ENCODE peak calls at places on chromosome 5, in six cellular contexts. W is ovary, Q is heart left ventricle, F is GM12892, L is H54, C is A549. K is an unnamed sample.

GRCh38 chr5:115179959-115180709 is 10.4 kb upstream of the TRIM36 start:
- DNase-seq in C (peak), L (no peak), Q (no peak), F (no peak), W (peak), K (no peak)

GRCh38 chr5:150000261-150000989 is at the start of the genes HMGXB3 and TIGD6:
- DNase-seq in Q (peak), F (peak), C (peak), L (peak), W (peak), K (peak)

GRCh38 chr5:132019857-132020555 is 8.5 kb upstream of the ACSL6 start:
- DNase-seq in L (no peak), F (peak), C (no peak), Q (no peak), W (no peak), K (no peak)

GRCh38 chr5:176658817-176659216 is 11.5 kb downstream of the TSPAN17 start:
- DNase-seq in Q (no peak), W (no peak), C (no peak), L (no peak), F (no peak), K (peak)

GRCh38 chr5:66595877-66596790 is at the start of gene MAST4:
- DNase-seq in C (peak), Q (peak), W (peak), L (no peak), F (peak), K (peak)

GRCh38 chr5:139862313-139862712 is 66.7 kb downstream of the PSD2 start:
- DNase-seq in Q (no peak), F (no peak), C (no peak), L (no peak), W (no peak), K (no peak)

GRCh38 chr5:158816306-158816705 is 283.4 kb downstream of the EBF1 start:
- DNase-seq in L (no peak), W (no peak), F (no peak), Q (no peak), C (no peak), K (no peak)

GRCh38 chr5:169374761-169375160 is 73.8 kb upstream of the SLIT3 start:
- DNase-seq in C (no peak), L (no peak), F (no peak), Q (no peak), W (no peak), K (no peak)

GRCh38 chr5:137280656-137281055 is 218.5 kb downstream of the SPOCK1 start:
- DNase-seq in L (no peak), C (peak), W (no peak), Q (no peak), F (no peak), K (no peak)

GRCh38 chr5:180777475-180777874 is 25.1 kb downstream of the MGAT1 start:
- DNase-seq in F (no peak), W (no peak), C (no peak), L (no peak), Q (no peak), K (no peak)

GRCh38 chr5:123047706-123048105 is 11.2 kb upstream of the PPIC start:
- DNase-seq in L (no peak), F (no peak), Q (no peak), W (no peak), C (no peak), K (no peak)

GRCh38 chr5:3684118-3684517 is 88.5 kb downstream of the IRX1 start:
- DNase-seq in W (no peak), F (no peak), Q (no peak), C (no peak), L (no peak), K (no peak)

GRCh38 chr5:136382791-136383190 is 17.4 kb upstream of the TRPC7 start:
- DNase-seq in F (no peak), W (no peak), C (no peak), Q (no peak), L (no peak), K (no peak)

GRCh38 chr5:71782771-71783770 is 64.0 kb downstream of the CARTPT start:
- DNase-seq in F (peak), W (peak), Q (peak), C (peak), L (peak), K (peak)

GRCh38 chr5:9953691-9954090 is 296.0 kb downstream of the ATPSCKMT start:
- DNase-seq in F (no peak), W (no peak), Q (no peak), L (no peak), C (no peak), K (no peak)

GRCh38 chr5:139831624-139832023 is 36.0 kb downstream of the PSD2 start:
- DNase-seq in Q (no peak), F (no peak), C (no peak), L (no peak), W (no peak), K (no peak)

GRCh38 chr5:23446436-23446835 is 61.0 kb upstream of the PRDM9 start:
- DNase-seq in F (no peak), C (no peak), L (no peak), Q (no peak), W (no peak), K (no peak)

GRCh38 chr5:73233053-73233460 is 60.1 kb downstream of the TMEM174 start:
- DNase-seq in C (no peak), W (no peak), F (no peak), L (no peak), Q (no peak), K (no peak)

GRCh38 chr5:152864993-152865392 is 459.9 kb upstream of the NMUR2 start:
- DNase-seq in Q (no peak), C (no peak), L (no peak), W (no peak), F (no peak), K (no peak)

GRCh38 chr5:174223355-174223754 is 177.8 kb downstream of the NSG2 start:
- DNase-seq in L (no peak), C (no peak), Q (no peak), F (no peak), W (no peak), K (no peak)

GRCh38 chr5:147336871-147337270 is 102.0 kb downstream of the STK32A start:
- DNase-seq in F (no peak), C (no peak), Q (no peak), W (no peak), L (no peak), K (no peak)

GRCh38 chr5:53543401-53543800 is 17.0 kb upstream of the NDUFS4 start:
- DNase-seq in Q (no peak), F (no peak), W (no peak), L (no peak), C (no peak), K (no peak)

GRCh38 chr5:107783551-107783950 is 112.8 kb upstream of the EFNA5 start:
- DNase-seq in L (no peak), Q (no peak), C (no peak), F (no peak), W (no peak), K (no peak)

DNA sequence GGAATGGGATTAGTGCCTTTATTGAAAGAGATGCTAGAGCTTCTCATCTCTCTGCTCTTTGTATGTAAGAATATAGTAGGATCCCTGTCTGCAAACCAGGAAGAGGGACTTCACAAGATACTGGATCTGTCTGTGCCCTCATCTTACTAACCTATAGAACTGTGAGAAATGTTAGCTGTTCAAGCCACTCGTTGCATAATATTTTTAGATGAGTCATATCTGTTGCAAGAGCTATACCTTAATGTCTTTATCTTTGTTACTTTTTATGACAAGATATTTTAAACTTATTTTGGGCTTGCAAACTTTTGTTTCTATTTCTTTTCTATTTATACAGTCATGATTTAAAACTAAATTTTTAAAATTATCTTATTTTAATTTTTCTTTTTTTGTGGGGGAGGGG is 1296.8 kb upstream of the CDH6 start:
- DNase-seq in W (no peak), Q (no peak), C (no peak), F (no peak), L (no peak), K (no peak)
- TF ChIP-seq POLR2A in W (no peak), Q (no peak), C (no peak), F (no peak), L (no peak), K (no peak)

DNA sequence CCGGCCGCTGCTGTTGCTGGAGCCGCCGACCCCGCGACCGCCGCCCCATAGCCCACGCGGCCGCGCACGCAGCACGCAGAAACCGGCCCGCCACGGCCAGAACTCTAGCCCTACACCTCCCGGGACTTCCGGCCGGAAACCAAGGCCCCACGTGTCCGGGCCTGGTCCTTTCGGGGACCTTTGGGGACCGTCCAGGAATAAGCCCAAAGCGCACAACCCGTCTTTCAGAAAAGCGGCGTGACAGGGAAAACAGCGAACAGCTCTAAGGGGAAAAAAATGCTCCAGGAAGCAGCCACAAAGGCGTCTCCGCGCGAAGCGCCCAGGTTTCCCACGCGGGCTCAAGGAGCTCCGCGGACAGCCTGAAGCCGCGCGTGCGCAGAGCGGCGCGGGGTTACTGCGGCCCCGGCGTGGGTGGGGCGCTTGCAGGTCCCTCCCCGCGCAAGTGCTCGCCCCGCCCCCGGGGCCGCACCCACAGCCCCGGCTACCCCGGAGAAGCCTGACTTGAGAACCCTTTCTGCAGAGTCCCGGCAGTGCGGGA is at the start of the genes NSUN2 and SRD5A1:
- DNase-seq in F (peak), C (peak), W (peak), L (peak), Q (peak), K (peak)
- TF ChIP-seq POLR2A in F (peak), C (peak), W (peak), L (peak), Q (no peak), K (peak)

DNA sequence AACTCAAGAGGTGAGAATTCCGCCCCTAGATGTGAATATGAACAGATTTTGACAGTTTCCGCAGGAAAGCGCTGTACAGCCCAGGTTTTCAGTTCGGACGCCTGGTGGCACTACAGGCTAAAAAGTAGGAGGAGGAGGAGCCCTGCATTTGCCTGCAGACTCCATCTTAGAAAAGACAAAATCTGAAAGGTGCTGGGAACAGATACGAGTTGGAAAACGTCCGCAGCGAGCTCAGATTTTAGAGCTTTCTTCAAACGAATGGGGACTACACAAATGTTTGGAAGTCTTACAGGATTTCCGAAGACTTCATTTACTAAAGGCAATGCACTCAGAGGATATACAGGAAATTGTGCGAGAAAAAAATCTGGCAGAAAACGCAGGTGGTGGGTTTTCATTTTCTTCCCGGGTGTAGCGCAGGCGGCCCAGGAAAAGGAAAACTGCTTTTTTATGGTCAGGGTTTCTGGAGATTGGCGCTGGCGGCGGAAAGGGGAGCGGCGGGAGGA is 9.9 kb upstream of the PCDHB2 start:
- DNase-seq in L (peak), C (peak), W (peak), Q (no peak), F (no peak), K (no peak)
- TF ChIP-seq POLR2A in L (peak), C (no peak), W (no peak), Q (no peak), F (no peak), K (no peak)

GRCh38 chr5:16663848-16664247 is 47.1 kb upstream of the RETREG1 start:
- DNase-seq in L (no peak), W (no peak), Q (no peak), F (no peak), C (no peak), K (no peak)

GRCh38 chr5:16660982-16661381 is 44.2 kb upstream of the RETREG1 start:
- DNase-seq in F (no peak), L (no peak), Q (no peak), C (no peak), W (no peak), K (no peak)

GRCh38 chr5:16656561-16657191 is 39.9 kb upstream of the RETREG1 start:
- DNase-seq in L (no peak), C (no peak), Q (no peak), F (no peak), W (no peak), K (no peak)

GRCh38 chr5:16661713-16662112 is 44.9 kb upstream of the RETREG1 start:
- DNase-seq in F (no peak), L (no peak), Q (no peak), W (no peak), C (no peak), K (no peak)

DNA sequence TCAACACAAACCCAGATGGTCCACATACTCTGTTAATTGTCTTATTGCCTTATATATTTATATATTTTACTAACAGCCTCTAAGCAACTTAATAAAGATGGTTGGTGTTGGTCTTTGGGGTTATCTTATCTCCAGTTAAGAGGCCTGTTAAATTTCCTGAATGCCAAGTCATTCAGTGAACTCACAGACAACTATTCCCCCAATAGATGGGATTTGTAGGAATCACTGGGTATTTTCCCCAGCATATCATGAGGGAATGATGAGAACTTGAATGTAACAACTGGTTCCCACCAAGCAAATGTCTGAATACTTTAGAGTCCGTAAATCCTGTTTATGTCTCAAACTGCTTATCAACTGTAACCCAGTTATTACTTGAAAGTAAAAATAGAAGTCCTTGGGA is 42.7 kb upstream of the RETREG1 start:
- DNase-seq in L (no peak), W (no peak), Q (no peak), C (no peak), F (no peak), K (no peak)
- TF ChIP-seq POLR2A in L (no peak), W (no peak), Q (no peak), C (no peak), F (no peak), K (no peak)

GRCh38 chr5:159817262-159818029 is 98.8 kb upstream of the ADRA1B start:
- DNase-seq in W (no peak), Q (no peak), C (no peak), L (no peak), F (no peak), K (no peak)

GRCh38 chr5:159824188-159825153 is 91.8 kb upstream of the ADRA1B start:
- DNase-seq in F (no peak), C (no peak), Q (no peak), L (no peak), W (no peak), K (no peak)

GRCh38 chr5:159821541-159821940 is 94.7 kb upstream of the ADRA1B start:
- DNase-seq in W (no peak), C (no peak), F (no peak), L (no peak), Q (no peak), K (no peak)

GRCh38 chr5:159820692-159821091 is 95.6 kb upstream of the ADRA1B start:
- DNase-seq in W (no peak), C (no peak), L (no peak), Q (no peak), F (no peak), K (no peak)

DNA sequence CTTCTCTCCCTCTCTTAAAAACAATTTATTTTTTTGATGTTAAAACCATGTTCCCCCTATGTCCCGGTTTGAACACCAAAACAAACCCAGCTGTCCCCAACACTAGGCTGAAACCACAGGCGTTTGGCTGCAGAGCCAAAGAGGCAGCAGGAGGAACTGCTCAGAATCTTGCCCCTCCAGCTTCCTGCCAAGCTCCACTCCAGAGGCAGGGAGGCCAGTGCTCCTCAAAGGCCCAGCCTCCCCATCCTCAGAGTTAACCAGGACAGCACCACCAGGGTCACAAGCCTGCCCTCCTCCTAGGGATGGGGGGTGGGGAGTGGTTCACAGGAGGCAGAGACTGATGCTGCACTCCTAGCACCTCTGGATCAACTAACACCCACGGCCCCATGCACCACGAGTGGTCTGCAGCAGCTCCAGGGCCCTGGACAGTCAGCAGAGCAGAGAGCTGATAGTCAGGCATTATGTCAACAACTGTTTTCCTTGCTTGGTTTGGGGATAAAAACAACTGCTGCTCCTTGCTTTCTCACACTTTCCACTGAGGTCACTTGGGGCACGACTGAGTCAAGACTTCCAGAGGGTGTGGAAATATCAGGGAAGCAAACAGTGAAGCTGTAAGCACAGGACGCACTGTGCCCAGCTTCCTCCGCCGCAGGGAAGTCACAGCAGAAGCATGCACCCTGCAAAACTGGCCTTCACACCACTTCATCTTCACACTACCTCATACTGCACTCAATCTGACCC is 96.4 kb upstream of the ADRA1B start:
- DNase-seq in W (no peak), Q (peak), L (no peak), F (no peak), C (no peak), K (peak)
- TF ChIP-seq POLR2A in W (no peak), Q (no peak), L (no peak), F (no peak), C (no peak), K (no peak)

GRCh38 chr5:91381134-91381773 is 1.9 kb downstream of the ARRDC3 start:
- DNase-seq in L (no peak), Q (no peak), C (no peak), W (no peak), F (no peak), K (no peak)

GRCh38 chr5:91381774-91382492 is 1.2 kb downstream of the ARRDC3 start:
- DNase-seq in L (no peak), C (peak), W (peak), F (peak), Q (peak), K (peak)

GRCh38 chr5:91378683-91379601 is 4.2 kb downstream of the ARRDC3 start:
- DNase-seq in F (no peak), L (no peak), W (no peak), C (no peak), Q (no peak), K (no peak)

GRCh38 chr5:91380491-91381133 is 2.5 kb downstream of the ARRDC3 start:
- DNase-seq in L (peak), F (peak), W (peak), C (peak), Q (peak), K (peak)

GRCh38 chr5:91379602-91380490 is 3.3 kb downstream of the ARRDC3 start:
- DNase-seq in L (peak), F (peak), W (peak), Q (peak), C (peak), K (peak)
- TF ChIP-seq POLR2A in L (peak), F (no peak), W (peak), Q (peak), C (no peak), K (peak)

GRCh38 chr5:43019615-43020293 is 20.4 kb downstream of the ANXA2R start:
- DNase-seq in C (peak), L (no peak), F (no peak), Q (peak), W (no peak), K (no peak)
- TF ChIP-seq POLR2A in C (no peak), L (no peak), F (peak), Q (no peak), W (no peak), K (peak)

K was measured in tibial nerve.